ENCODE peak calls at places on chromosomes 7 and 10, in seven cellular contexts. W, I, D, X, Q, J and M are unnamed samples.

GRCh38 chr10:49144021-49144720 is 10.3 kb upstream of the FAM170B start:
- DNase-seq in W (no peak), I (no peak), D (no peak), X (no peak), Q (no peak), J (no peak), M (no peak)

GRCh38 chr7:44965937-44966730 is 12.7 kb downstream of the MYO1G start:
- DNase-seq in W (no peak), I (no peak), D (no peak), X (no peak), Q (peak), J (no peak), M (no peak)

GRCh38 chr10:114683162-114683561 is 25.1 kb upstream of the ABLIM1 start:
- DNase-seq in W (no peak), I (no peak), D (no peak), X (no peak), Q (no peak), J (no peak), M (no peak)

GRCh38 chr10:85791846-85792532 is 574.6 kb downstream of the GRID1 start:
- DNase-seq in W (no peak), I (no peak), D (no peak), X (peak), Q (no peak), J (no peak), M (no peak)

GRCh38 chr7:69695998-69696657 is 97.9 kb downstream of the AUTS2 start:
- DNase-seq in W (no peak), I (no peak), D (peak), X (no peak), Q (no peak), J (no peak), M (no peak)

GRCh38 chr7:83782628-83783027 is 133.7 kb upstream of the SEMA3E start:
- DNase-seq in W (no peak), I (no peak), D (no peak), X (peak), Q (no peak), J (no peak), M (no peak)

GRCh38 chr10:44725404-44725803 is 185.7 kb upstream of the TMEM72 start:
- DNase-seq in W (no peak), I (no peak), D (peak), X (no peak), Q (no peak), J (no peak), M (no peak)

GRCh38 chr7:131905574-131905973 is 349.1 kb upstream of the PODXL start:
- DNase-seq in W (no peak), I (no peak), D (no peak), X (no peak), Q (no peak), J (no peak), M (no peak)

GRCh38 chr10:17847586-17848296 is 38.6 kb downstream of the MRC1 start:
- DNase-seq in W (no peak), I (no peak), D (peak), X (no peak), Q (no peak), J (peak), M (no peak)

GRCh38 chr7:17986826-17987225 is 40.8 kb downstream of the PRPS1L1 start:
- DNase-seq in W (no peak), I (no peak), D (no peak), X (no peak), Q (no peak), J (no peak), M (no peak)

GRCh38 chr7:14676896-14677295 is 225.7 kb downstream of the DGKB start:
- DNase-seq in W (no peak), I (no peak), D (no peak), X (no peak), Q (no peak), J (no peak), M (no peak)

GRCh38 chr7:102039706-102040105 is 222.3 kb downstream of the CUX1 start:
- DNase-seq in W (no peak), I (no peak), D (no peak), X (no peak), Q (no peak), J (no peak), M (no peak)

GRCh38 chr10:86376403-86376802 is 9.8 kb upstream of the GRID1 start:
- DNase-seq in W (no peak), I (no peak), D (no peak), X (no peak), Q (peak), J (no peak), M (no peak)

GRCh38 chr10:71849461-71849908 is 1.6 kb downstream of the PSAP start:
- DNase-seq in W (no peak), I (no peak), D (no peak), X (no peak), Q (no peak), J (no peak), M (no peak)

GRCh38 chr7:98474558-98474957 is 73.7 kb upstream of the BAIAP2L1 start:
- DNase-seq in W (no peak), I (no peak), D (no peak), X (no peak), Q (no peak), J (no peak), M (no peak)